ENCODE peak calls at places on chromosomes 1 and 21, in seven cellular contexts. P, F, S, C, Z, H and A are unnamed samples. For H3K4me1 and H3K9me3, the result is how much of the 10 kb centered on the place peaks cover.

GRCh38 chr1:168187180-168187579 is 8.4 kb downstream of the TIPRL start:
- DNase-seq in P (no peak), F (no peak), S (no peak), C (no peak), Z (no peak), H (no peak), A (no peak)

GRCh38 chr1:179080866-179081695 is 789 bp upstream of the TOR3A start:
- DNase-seq in P (no peak), F (no peak), S (no peak), C (no peak), Z (peak), H (no peak), A (no peak)

GRCh38 chr21:16195476-16195875 is 465.7 kb downstream of the USP25 start:
- DNase-seq in P (no peak), F (no peak), S (peak), C (no peak), Z (peak), H (no peak), A (no peak)

GRCh38 chr1:23405946-23406345 is 18.6 kb downstream of the TCEA3 start:
- DNase-seq in P (no peak), F (no peak), S (no peak), C (no peak), Z (no peak), H (no peak), A (no peak)

GRCh38 chr1:118159578-118159977 is 25.4 kb downstream of the SPAG17 start:
- DNase-seq in P (no peak), F (no peak), S (no peak), C (no peak), Z (no peak), H (no peak), A (no peak)

GRCh38 chr1:41416552-41417334 is 55.5 kb downstream of the FOXO6 start:
- DNase-seq in P (peak), F (peak), S (peak), C (peak), Z (peak), H (peak), A (peak)

GRCh38 chr1:43858324-43858723 is 75.3 kb upstream of the ARTN start:
- DNase-seq in P (peak), F (no peak), S (peak), C (no peak), Z (peak), H (peak), A (no peak)

GRCh38 chr1:2274231-2274967 is 46.3 kb downstream of the SKI start:
- DNase-seq in P (no peak), F (no peak), S (no peak), C (peak), Z (no peak), H (no peak), A (no peak)

GRCh38 chr1:56505792-56506191 is 73.6 kb downstream of the PLPP3 start:
- DNase-seq in P (no peak), F (no peak), S (no peak), C (no peak), Z (no peak), H (no peak), A (no peak)

GRCh38 chr1:165960136-165960535 is 132.7 kb downstream of the UCK2 start:
- DNase-seq in P (no peak), F (no peak), S (no peak), C (no peak), Z (no peak), H (no peak), A (no peak)

GRCh38 chr21:31337086-31337485 is 7.0 kb downstream of the TIAM1 start:
- DNase-seq in P (no peak), F (no peak), S (no peak), C (no peak), Z (no peak), H (no peak), A (no peak)

GRCh38 chr21:27024971-27025370 is 58.1 kb upstream of the ADAMTS5 start:
- DNase-seq in P (no peak), F (no peak), S (peak), C (no peak), Z (no peak), H (no peak), A (no peak)

GRCh38 chr1:94324168-94324544 is 86.8 kb upstream of the ARHGAP29 start:
- DNase-seq in P (no peak), F (no peak), S (peak), C (no peak), Z (no peak), H (no peak), A (no peak)

GRCh38 chr1:26839779-26840178 is 13.3 kb downstream of the ZDHHC18 start:
- DNase-seq in P (no peak), F (no peak), S (no peak), C (no peak), Z (no peak), H (no peak), A (no peak)

GRCh38 chr1:109910963-109911798 is 532 bp downstream of the CSF1 start:
- DNase-seq in P (no peak), F (no peak), S (no peak), C (no peak), Z (no peak), H (peak), A (no peak)

GRCh38 chr1:56838726-56839125 is 15.9 kb upstream of the C8A start:
- DNase-seq in P (no peak), F (no peak), S (peak), C (no peak), Z (no peak), H (no peak), A (no peak)

GRCh38 chr1:168271636-168272035 is 9.0 kb upstream of the TBX19 start:
- DNase-seq in P (no peak), F (no peak), S (no peak), C (no peak), Z (no peak), H (no peak), A (no peak)

GRCh38 chr1:169576934-169577331 is 9.3 kb downstream of the F5 start:
- DNase-seq in P (no peak), F (no peak), S (no peak), C (no peak), Z (no peak), H (no peak), A (no peak)

GRCh38 chr1:184462990-184463389 is 76.2 kb downstream of the C1orf21 start:
- DNase-seq in P (no peak), F (no peak), S (no peak), C (no peak), Z (no peak), H (no peak), A (no peak)

GRCh38 chr1:171494086-171494485 is 8.8 kb downstream of the PRRC2C start:
- DNase-seq in P (no peak), F (no peak), S (no peak), C (no peak), Z (no peak), H (no peak), A (no peak)

GRCh38 chr1:233453433-233454200 is 126.1 kb downstream of the MAP3K21 start:
- DNase-seq in P (no peak), F (no peak), S (no peak), C (no peak), Z (no peak), H (no peak), A (no peak)

GRCh38 chr1:34987018-34987417 is 1.9 kb upstream of the TMEM35B start:
- DNase-seq in P (no peak), F (no peak), S (peak), C (no peak), Z (no peak), H (no peak), A (no peak)

GRCh38 chr21:41630249-41630648 is 122.3 kb upstream of the TMPRSS2 start:
- DNase-seq in P (no peak), F (peak), S (peak), C (no peak), Z (no peak), H (no peak), A (peak)

GRCh38 chr1:211895126-211895759 is 64.7 kb upstream of the LPGAT1 start:
- DNase-seq in P (peak), F (no peak), S (no peak), C (no peak), Z (no peak), H (no peak), A (no peak)

GRCh38 chr1:2282556-2283270 is 54.6 kb downstream of the SKI start:
- DNase-seq in P (no peak), F (no peak), S (no peak), C (peak), Z (no peak), H (no peak), A (no peak)

GRCh38 chr1:1136547-1137230 is 20.8 kb upstream of the C1orf159 start:
- DNase-seq in P (peak), F (peak), S (no peak), C (no peak), Z (peak), H (no peak), A (peak)

GRCh38 chr1:14948112-14948652 is 205.4 kb upstream of the TMEM51 start:
- DNase-seq in P (no peak), F (no peak), S (no peak), C (no peak), Z (no peak), H (no peak), A (no peak)
- H3K4me1 ChIP-seq in P (under half), F (under half), S (under half), C (half or more), Z (under half), H (under half), A (under half)

GRCh38 chr1:21931171-21932093 is 5.7 kb downstream of the HSPG2 start:
- DNase-seq in P (peak), F (peak), S (peak), C (peak), Z (no peak), H (peak), A (no peak)
- TF ChIP-seq CTCF in P (no peak), F (no peak), S (no peak), C (no peak), Z (no peak), H (no peak), A (no peak)

GRCh38 chr1:116748272-116748671 is 6.0 kb upstream of the CD2 start:
- DNase-seq in P (no peak), F (no peak), S (no peak), C (no peak), Z (no peak), H (no peak), A (no peak)
- H3K9me3 ChIP-seq in P (under half), F (under half), S (under half), C (under half), Z (under half), H (under half), A (under half)

GRCh38 chr1:198530964-198531363 is 9.5 kb downstream of the ATP6V1G3 start:
- DNase-seq in P (no peak), F (no peak), S (no peak), C (no peak), Z (no peak), H (no peak), A (no peak)

GRCh38 chr1:198528376-198528775 is 12.1 kb downstream of the ATP6V1G3 start:
- DNase-seq in P (no peak), F (no peak), S (peak), C (no peak), Z (no peak), H (no peak), A (no peak)

GRCh38 chr1:198534540-198535413 is 5.7 kb downstream of the ATP6V1G3 start:
- DNase-seq in P (no peak), F (no peak), S (no peak), C (no peak), Z (no peak), H (no peak), A (no peak)

GRCh38 chr1:198529414-198529813 is 11.1 kb downstream of the ATP6V1G3 start:
- DNase-seq in P (no peak), F (no peak), S (peak), C (no peak), Z (no peak), H (no peak), A (no peak)

GRCh38 chr1:198531891-198532290 is 8.6 kb downstream of the ATP6V1G3 start:
- DNase-seq in P (no peak), F (no peak), S (no peak), C (no peak), Z (no peak), H (no peak), A (no peak)
- H3K4me1 ChIP-seq in P (under half), F (under half), S (under half), C (under half), Z (under half), H (under half), A (under half)

GRCh38 chr1:208731976-208732821 is 488.0 kb upstream of the PLXNA2 start:
- DNase-seq in P (no peak), F (no peak), S (no peak), C (no peak), Z (peak), H (no peak), A (no peak)
- TF ChIP-seq CTCF in P (no peak), F (no peak), S (no peak), C (no peak), Z (peak), H (no peak), A (no peak)